ENCODE peak calls at places on chromosome 2, in four cellular contexts. W is WTC11, O is K562, V is HepG2. C is an unnamed sample.

GRCh38 chr2:3326871-3327270 is 50.7 kb downstream of the EIPR1 start:
- DNase-seq in W (no peak), O (no peak), V (no peak), C (no peak)

GRCh38 chr2:200811336-200812121 is at the start of gene BZW1:
- DNase-seq in W (peak; percentile 95), O (peak; percentile 95), V (peak; percentile 95), C (peak; percentile 98)

GRCh38 chr2:169823996-169824372 is 721 bp downstream of the METTL5 start:
- DNase-seq in W (no peak), O (no peak), V (no peak), C (no peak)

GRCh38 chr2:187547353-187547979 is 6.8 kb downstream of the TFPI start:
- DNase-seq in W (no peak), O (peak; percentile 63), V (no peak), C (no peak)

GRCh38 chr2:218290316-218291261 is 1.7 kb downstream of the TMBIM1 start:
- DNase-seq in W (no peak), O (no peak), V (no peak), C (no peak)

GRCh38 chr2:218020966-218021535 is 18.3 kb upstream of the TNS1 start:
- DNase-seq in W (no peak), O (no peak), V (no peak), C (peak; percentile 7)

GRCh38 chr2:222736301-222736700 is 64.8 kb downstream of the MOGAT1 start:
- DNase-seq in W (no peak), O (no peak), V (no peak), C (no peak)

GRCh38 chr2:98944786-98945185 is 8.8 kb upstream of the CRACDL start:
- DNase-seq in W (no peak), O (no peak), V (no peak), C (no peak)

GRCh38 chr2:43985359-43985758 is 10.4 kb downstream of the LRPPRC start:
- DNase-seq in W (no peak), O (no peak), V (no peak), C (no peak)

GRCh38 chr2:180413331-180413730 is 406.2 kb upstream of the CWC22 start:
- DNase-seq in W (no peak), O (no peak), V (no peak), C (no peak)

GRCh38 chr2:2024751-2025481 is 280.6 kb upstream of the PXDN start:
- DNase-seq in W (no peak), O (no peak), V (no peak), C (no peak)

GRCh38 chr2:36706451-36706850 is 9.9 kb downstream of the VIT start:
- DNase-seq in W (no peak), O (no peak), V (no peak), C (no peak)

GRCh38 chr2:60551241-60552095 is 2.0 kb downstream of the BCL11A start:
- DNase-seq in W (peak; percentile 33), O (no peak), V (no peak), C (peak; percentile 62)

GRCh38 chr2:96470089-96470488 is 35.1 kb downstream of the NEURL3 start:
- DNase-seq in W (no peak), O (no peak), V (no peak), C (no peak)

GRCh38 chr2:120917876-120918275 is 182.2 kb downstream of the GLI2 start:
- DNase-seq in W (no peak), O (no peak), V (no peak), C (no peak)

DNA sequence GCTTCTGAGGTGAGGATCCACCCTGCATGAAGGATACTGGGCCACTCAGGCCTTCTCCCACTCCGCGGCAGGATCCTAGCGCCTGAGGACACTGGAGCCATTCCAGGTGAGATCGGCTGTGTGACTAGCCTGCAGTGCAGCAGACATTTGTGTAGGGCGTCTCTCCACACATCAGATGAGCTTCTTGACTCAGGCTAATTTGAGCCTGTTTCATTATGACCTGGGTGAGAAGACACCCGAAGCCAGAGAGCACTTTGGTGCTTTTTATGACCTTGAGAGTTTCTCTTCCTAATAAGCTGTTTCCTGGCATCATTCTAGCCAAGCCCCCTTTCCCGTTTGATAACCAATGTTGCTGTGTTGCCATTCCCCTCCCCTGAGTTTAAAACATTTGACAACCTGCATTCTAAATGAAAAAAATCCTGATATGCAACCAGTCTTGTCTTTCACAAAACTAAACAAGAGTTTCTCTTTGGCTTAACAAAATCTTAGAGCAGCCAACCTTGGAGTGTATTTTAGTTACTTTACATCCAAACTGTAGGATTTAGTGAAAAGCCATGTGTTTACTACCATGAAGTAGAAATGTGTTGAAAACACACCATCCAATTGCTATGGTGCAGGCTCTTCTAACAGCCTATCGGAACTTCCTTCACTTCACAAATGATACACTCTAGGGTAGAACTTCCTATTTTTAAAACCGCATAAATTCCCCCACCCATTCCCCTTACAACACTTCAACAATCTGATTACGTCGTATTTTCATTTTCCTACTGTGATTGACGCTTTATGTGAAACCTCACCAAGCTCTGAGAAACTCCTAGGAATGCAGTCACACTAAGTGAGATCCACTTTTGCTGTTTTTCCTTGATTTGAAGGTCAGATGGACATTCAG is 74.6 kb upstream of the MAP4K4 start:
- DNase-seq in W (no peak), O (no peak), V (no peak), C (no peak)
- TF ChIP-seq FOXJ3 in W (no peak), O (no peak), V (no peak), C (no peak)

GRCh38 chr2:55947759-55948158 is 24.2 kb upstream of the EFEMP1 start:
- DNase-seq in W (no peak), O (no peak), V (no peak), C (no peak)

GRCh38 chr2:55949211-55949610 is 25.6 kb upstream of the EFEMP1 start:
- DNase-seq in W (no peak), O (no peak), V (no peak), C (no peak)

GRCh38 chr2:55946793-55947192 is 23.2 kb upstream of the EFEMP1 start:
- DNase-seq in W (no peak), O (no peak), V (no peak), C (no peak)

GRCh38 chr2:55949613-55950012 is 26.0 kb upstream of the EFEMP1 start:
- DNase-seq in W (no peak), O (no peak), V (no peak), C (no peak)

DNA sequence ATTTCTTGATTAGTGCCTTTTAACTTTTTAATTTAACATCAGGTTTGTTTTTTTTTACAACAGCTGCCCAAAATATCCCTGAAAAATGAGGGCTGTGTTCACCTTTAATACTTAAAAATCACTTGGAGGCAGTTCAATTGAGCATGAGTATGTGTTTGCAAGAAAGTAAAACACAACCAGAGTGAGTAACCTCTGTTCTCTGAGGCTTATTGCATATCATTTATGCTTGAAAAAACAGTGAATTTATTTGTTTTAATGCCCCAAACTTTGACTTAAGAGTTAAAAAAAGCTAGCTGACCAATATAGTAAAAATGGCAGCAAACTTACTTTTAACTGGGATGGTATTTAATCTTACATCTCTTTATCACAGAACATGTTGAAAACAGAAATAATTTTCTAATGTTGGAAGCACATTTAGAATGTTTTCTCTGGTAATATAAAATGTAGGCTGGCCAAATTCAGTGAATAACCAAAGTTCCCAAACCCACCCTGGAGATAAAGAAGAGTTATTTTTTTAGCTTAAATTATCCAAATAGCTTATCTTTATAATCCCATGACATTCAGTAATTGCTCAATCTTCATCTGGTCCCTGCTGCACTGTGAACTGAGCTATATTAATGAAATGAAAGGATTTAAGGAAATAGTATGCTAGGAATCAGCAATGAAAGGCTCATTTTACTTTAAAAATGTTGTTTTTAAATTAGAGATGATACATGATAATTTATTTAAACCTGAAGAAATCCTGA is 24.8 kb upstream of the EFEMP1 start:
- DNase-seq in W (no peak), O (no peak), V (no peak), C (no peak)
- TF ChIP-seq FOXJ3 in W (no peak), O (no peak), V (no peak), C (no peak)

DNA sequence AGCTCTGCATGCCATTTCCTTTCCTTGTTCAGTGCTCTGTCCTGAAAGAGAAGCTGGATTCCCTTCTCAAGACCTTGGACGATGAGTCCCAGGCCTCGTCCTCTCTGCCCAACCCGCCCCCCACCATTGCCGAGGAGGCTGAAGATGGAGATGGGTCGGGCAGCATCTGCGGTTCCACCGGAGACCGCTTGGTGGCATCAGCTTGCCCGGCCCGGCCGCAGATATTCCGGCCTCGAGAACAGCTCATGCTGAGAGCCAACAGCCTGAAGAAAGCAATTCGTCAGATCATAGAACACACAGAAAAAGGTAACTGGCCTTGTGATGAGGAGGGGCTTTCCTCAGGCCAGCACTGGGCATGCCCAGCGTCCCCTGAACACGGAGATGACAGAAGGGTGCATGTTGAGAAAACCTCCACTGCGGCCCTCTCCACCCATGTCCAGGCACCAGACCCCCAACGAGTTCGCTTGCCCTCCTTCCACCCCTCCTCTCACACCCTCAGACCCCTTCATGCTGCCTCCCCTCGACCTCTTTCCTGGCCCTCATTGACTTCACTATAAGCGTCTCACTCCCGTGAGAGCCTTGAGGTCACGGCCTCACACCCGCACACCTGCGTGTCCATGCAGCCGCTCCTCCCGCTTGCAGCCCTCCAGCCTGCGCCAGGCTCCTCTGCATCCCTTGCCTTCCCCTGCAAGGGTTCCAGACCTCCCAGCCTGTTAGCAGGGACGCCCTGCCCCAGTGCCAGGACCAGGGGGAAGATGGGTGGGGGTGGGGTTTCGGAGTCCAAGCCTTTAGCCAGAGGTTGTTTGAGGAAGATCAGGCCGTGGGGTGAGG is 95.0 kb downstream of the DGKD start:
- DNase-seq in W (peak; percentile 81), O (no peak), V (no peak), C (peak; percentile 56)
- TF ChIP-seq FOXJ3 in W (no peak), O (no peak), V (no peak), C (no peak)

GRCh38 chr2:40403233-40403841 is 48.6 kb downstream of the SLC8A1 start:
- DNase-seq in W (no peak), O (no peak), V (no peak), C (no peak)
- TF ChIP-seq FOXJ3 in W (no peak), O (no peak), V (no peak), C (no peak)